ENCODE peak calls at places on chromosomes 7 and 10, in six cellular contexts. I is K562, M is breast epithelium, F is HepG2, Z is spleen, R is HCT116. W is an unnamed sample. For H3K4me1, the result is how much of the 10 kb centered on the place peaks cover.

GRCh38 chr10:108836362-108836761 is 1086.9 kb downstream of the XPNPEP1 start:
- DNase-seq in I (no peak), M (no peak), F (no peak), Z (no peak), R (no peak), W (no peak)

GRCh38 chr7:110905773-110906566 is 185.0 kb upstream of the LRRN3 start:
- DNase-seq in I (no peak), M (no peak), F (no peak), Z (no peak), R (no peak), W (no peak)

GRCh38 chr10:120387326-120387725 is 69.7 kb upstream of the PLPP4 start:
- DNase-seq in I (no peak), M (no peak), F (no peak), Z (no peak), R (no peak), W (no peak)

GRCh38 chr10:123642293-123642692 is 23.9 kb upstream of the GPR26 start:
- DNase-seq in I (no peak), M (no peak), F (no peak), Z (no peak), R (no peak), W (peak)

GRCh38 chr7:80821781-80822180 is 97.1 kb downstream of the SEMA3C start:
- DNase-seq in I (no peak), M (no peak), F (peak), Z (no peak), R (no peak), W (no peak)

GRCh38 chr10:115950320-115950719 is 322.7 kb downstream of the GFRA1 start:
- DNase-seq in I (no peak), M (no peak), F (no peak), Z (no peak), R (no peak), W (no peak)

GRCh38 chr10:110568055-110568735 is 700 bp downstream of the SMC3 start:
- DNase-seq in I (peak), M (no peak), F (peak), Z (peak), R (no peak), W (peak)

GRCh38 chr10:103374263-103374662 is 6.5 kb downstream of the TAF5 start:
- DNase-seq in I (no peak), M (no peak), F (no peak), Z (no peak), R (no peak), W (no peak)

GRCh38 chr7:112124367-112124766 is 81.8 kb downstream of the DOCK4 start:
- DNase-seq in I (no peak), M (no peak), F (no peak), Z (no peak), R (no peak), W (no peak)

GRCh38 chr7:133040178-133040577 is 41.7 kb downstream of the CHCHD3 start:
- DNase-seq in I (no peak), M (no peak), F (no peak), Z (no peak), R (no peak), W (no peak)

GRCh38 chr10:5526691-5527331 is 2.0 kb downstream of the CALML3 start:
- DNase-seq in I (no peak), M (no peak), F (no peak), Z (peak), R (no peak), W (peak)

DNA sequence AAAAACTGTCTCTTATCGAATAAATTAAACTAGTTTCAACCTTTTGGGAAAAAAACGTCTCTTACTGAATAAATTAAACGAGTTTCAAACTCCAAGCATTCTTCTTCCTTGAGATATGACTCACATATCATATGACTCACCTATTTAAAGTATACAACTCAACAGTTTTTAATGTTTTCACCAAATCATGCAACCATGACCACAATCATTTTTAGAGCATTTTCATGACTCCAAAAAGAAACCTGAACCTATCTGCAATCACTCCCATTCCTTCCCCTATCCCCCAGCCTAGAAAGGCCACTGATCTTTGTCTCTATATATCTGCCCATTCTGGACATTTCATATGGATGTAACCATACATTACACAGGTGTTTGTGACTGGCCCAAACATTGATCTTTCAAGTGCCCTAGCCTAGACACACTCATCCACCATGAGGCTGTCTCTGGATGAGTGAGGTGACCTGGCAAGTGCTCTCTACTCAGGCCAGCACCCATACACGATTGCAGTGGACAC is 115.3 kb downstream of the PIP4K2A start:
- DNase-seq in I (peak), M (no peak), F (no peak), Z (no peak), R (no peak), W (no peak)
- TF ChIP-seq POLR2AphosphoS5 in I (no peak), M (no peak), F (no peak), Z (no peak), R (no peak), W (no peak)

GRCh38 chr10:69361303-69361614 is 55.5 kb downstream of the TACR2 start:
- DNase-seq in I (no peak), M (no peak), F (no peak), Z (no peak), R (no peak), W (no peak)

GRCh38 chr10:69362471-69362954 is 54.2 kb downstream of the TACR2 start:
- DNase-seq in I (no peak), M (peak), F (no peak), Z (no peak), R (no peak), W (no peak)

GRCh38 chr10:69358148-69358795 is 58.4 kb downstream of the TACR2 start:
- DNase-seq in I (no peak), M (no peak), F (no peak), Z (no peak), R (no peak), W (no peak)

GRCh38 chr10:69360485-69361302 is 56.0 kb downstream of the TACR2 start:
- DNase-seq in I (no peak), M (peak), F (no peak), Z (no peak), R (no peak), W (no peak)

GRCh38 chr10:69359089-69360025 is 57.4 kb downstream of the TACR2 start:
- DNase-seq in I (no peak), M (no peak), F (no peak), Z (no peak), R (no peak), W (no peak)
- H3K4me1 ChIP-seq in I (under half), M (under half), F (under half), Z (under half), R (under half), W (half or more)

GRCh38 chr10:127612-128432 is 7.4 kb upstream of the ZMYND11 start:
- DNase-seq in I (no peak), M (no peak), F (no peak), Z (no peak), R (no peak), W (peak)
- H3K4me3 ChIP-seq in I (no peak), M (no peak), F (no peak), Z (no peak), R (no peak), W (no peak)

GRCh38 chr7:75866129-75866496 is 12.7 kb upstream of the RHBDD2 start:
- DNase-seq in I (no peak), M (no peak), F (no peak), Z (no peak), R (no peak), W (no peak)

GRCh38 chr7:75866497-75867389 is 12.1 kb upstream of the RHBDD2 start:
- DNase-seq in I (peak), M (peak), F (peak), Z (peak), R (peak), W (peak)

GRCh38 chr7:75868153-75868552 is 10.7 kb upstream of the RHBDD2 start:
- DNase-seq in I (no peak), M (no peak), F (no peak), Z (no peak), R (no peak), W (no peak)

GRCh38 chr7:75869776-75870379 is 9.0 kb upstream of the RHBDD2 start:
- DNase-seq in I (no peak), M (no peak), F (no peak), Z (no peak), R (no peak), W (no peak)

DNA sequence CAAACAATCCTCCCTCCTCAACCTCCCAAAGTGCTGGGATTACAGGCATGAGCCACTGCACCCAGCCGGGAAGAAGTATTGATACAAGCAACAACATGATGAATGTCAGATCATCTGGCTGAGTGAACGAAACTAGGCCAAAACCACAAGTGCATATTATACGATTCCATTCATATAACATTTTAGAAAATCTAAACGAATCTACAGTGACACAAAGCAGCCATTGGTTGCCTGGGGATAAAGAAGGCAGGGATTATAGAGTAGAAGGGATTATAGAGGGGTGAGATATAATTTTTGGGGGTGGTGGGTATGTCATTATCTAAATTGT is 11.5 kb upstream of the RHBDD2 start:
- DNase-seq in I (no peak), M (no peak), F (no peak), Z (no peak), R (no peak), W (no peak)
- TF ChIP-seq POLR2AphosphoS5 in I (no peak), M (no peak), F (no peak), Z (no peak), R (no peak), W (no peak)

GRCh38 chr10:95440756-95441546 is 120.2 kb downstream of the SORBS1 start:
- DNase-seq in I (no peak), M (no peak), F (peak), Z (no peak), R (no peak), W (no peak)

GRCh38 chr10:95442341-95442740 is 118.8 kb downstream of the SORBS1 start:
- DNase-seq in I (no peak), M (no peak), F (no peak), Z (no peak), R (no peak), W (no peak)

GRCh38 chr10:95441547-95441923 is 119.6 kb downstream of the SORBS1 start:
- DNase-seq in I (no peak), M (no peak), F (no peak), Z (no peak), R (no peak), W (no peak)

GRCh38 chr10:95438781-95439180 is 122.4 kb downstream of the SORBS1 start:
- DNase-seq in I (no peak), M (no peak), F (no peak), Z (no peak), R (no peak), W (no peak)

DNA sequence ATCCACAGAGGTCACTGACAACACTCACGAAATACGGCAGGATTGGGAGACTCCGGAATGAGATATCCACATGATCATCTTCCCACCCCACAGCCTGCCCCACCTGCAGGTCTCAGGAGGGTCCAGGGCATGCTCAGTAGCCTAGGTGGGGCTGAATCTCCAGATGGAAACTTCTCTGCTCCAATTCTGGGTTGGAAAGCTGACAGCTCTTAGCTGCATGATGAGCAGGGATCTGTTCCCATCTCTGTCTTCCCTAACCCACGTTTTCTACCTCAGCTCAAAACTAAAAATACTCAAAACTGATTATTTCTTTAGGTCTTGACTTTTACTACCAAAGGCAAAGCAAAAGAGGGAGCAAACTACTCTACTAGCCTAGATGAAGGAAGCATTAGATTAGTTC is 120.8 kb downstream of the SORBS1 start:
- DNase-seq in I (no peak), M (no peak), F (no peak), Z (no peak), R (no peak), W (no peak)
- H3K4me1 ChIP-seq in I (under half), M (under half), F (under half), Z (under half), R (under half), W (under half)

GRCh38 chr7:100170111-100170897 is 1.9 kb upstream of the GAL3ST4 start:
- DNase-seq in I (peak), M (no peak), F (no peak), Z (peak), R (no peak), W (no peak)

GRCh38 chr7:100169147-100169850 is 882 bp upstream of the GAL3ST4 start:
- DNase-seq in I (peak), M (no peak), F (no peak), Z (peak), R (no peak), W (no peak)

GRCh38 chr7:100166966-100167911 is 1.2 kb downstream of the GAL3ST4 start:
- DNase-seq in I (peak), M (no peak), F (no peak), Z (peak), R (no peak), W (no peak)

GRCh38 chr7:100166317-100166940 is 2.0 kb downstream of the GAL3ST4 start:
- DNase-seq in I (no peak), M (no peak), F (no peak), Z (no peak), R (no peak), W (no peak)

GRCh38 chr7:100167912-100168323 is 499 bp downstream of the GAL3ST4 start:
- DNase-seq in I (peak), M (no peak), F (no peak), Z (peak), R (no peak), W (no peak)
- H3K4me3 ChIP-seq in I (peak), M (peak), F (peak), Z (peak), R (no peak), W (peak)

GRCh38 chr10:34994565-34995142 is 95.5 kb downstream of the CUL2 start:
- DNase-seq in I (peak), M (peak), F (peak), Z (no peak), R (peak), W (no peak)
- TF ChIP-seq POLR2AphosphoS5 in I (no peak), M (no peak), F (no peak), Z (no peak), R (peak), W (no peak)

GRCh38 chr7:131530137-131530536 is 26.3 kb downstream of the PODXL start:
- DNase-seq in I (no peak), M (no peak), F (no peak), Z (peak), R (no peak), W (no peak)

GRCh38 chr7:131536361-131536849 is 20.0 kb downstream of the PODXL start:
- DNase-seq in I (no peak), M (no peak), F (no peak), Z (peak), R (no peak), W (no peak)

GRCh38 chr7:131533566-131534561 is 22.6 kb downstream of the PODXL start:
- DNase-seq in I (no peak), M (no peak), F (no peak), Z (peak), R (no peak), W (no peak)

GRCh38 chr7:131532570-131533091 is 23.8 kb downstream of the PODXL start:
- DNase-seq in I (no peak), M (no peak), F (no peak), Z (peak), R (no peak), W (no peak)

GRCh38 chr7:131533151-131533559 is 23.3 kb downstream of the PODXL start:
- DNase-seq in I (no peak), M (no peak), F (no peak), Z (peak), R (no peak), W (no peak)
- H3K4me1 ChIP-seq in I (under half), M (under half), F (under half), Z (under half), R (under half), W (under half)

GRCh38 chr10:44980309-44981171 is 1.9 kb upstream of the DEPP1 start:
- DNase-seq in I (no peak), M (no peak), F (peak), Z (peak), R (no peak), W (no peak)

GRCh38 chr10:44981172-44982113 is 2.8 kb upstream of the DEPP1 start:
- DNase-seq in I (no peak), M (no peak), F (peak), Z (no peak), R (peak), W (peak)

GRCh38 chr10:44978570-44979280 is at the start of gene DEPP1:
- DNase-seq in I (peak), M (peak), F (peak), Z (peak), R (peak), W (peak)

GRCh38 chr10:44978213-44978569 is 418 bp downstream of the DEPP1 start:
- DNase-seq in I (no peak), M (no peak), F (no peak), Z (peak), R (no peak), W (no peak)

DNA sequence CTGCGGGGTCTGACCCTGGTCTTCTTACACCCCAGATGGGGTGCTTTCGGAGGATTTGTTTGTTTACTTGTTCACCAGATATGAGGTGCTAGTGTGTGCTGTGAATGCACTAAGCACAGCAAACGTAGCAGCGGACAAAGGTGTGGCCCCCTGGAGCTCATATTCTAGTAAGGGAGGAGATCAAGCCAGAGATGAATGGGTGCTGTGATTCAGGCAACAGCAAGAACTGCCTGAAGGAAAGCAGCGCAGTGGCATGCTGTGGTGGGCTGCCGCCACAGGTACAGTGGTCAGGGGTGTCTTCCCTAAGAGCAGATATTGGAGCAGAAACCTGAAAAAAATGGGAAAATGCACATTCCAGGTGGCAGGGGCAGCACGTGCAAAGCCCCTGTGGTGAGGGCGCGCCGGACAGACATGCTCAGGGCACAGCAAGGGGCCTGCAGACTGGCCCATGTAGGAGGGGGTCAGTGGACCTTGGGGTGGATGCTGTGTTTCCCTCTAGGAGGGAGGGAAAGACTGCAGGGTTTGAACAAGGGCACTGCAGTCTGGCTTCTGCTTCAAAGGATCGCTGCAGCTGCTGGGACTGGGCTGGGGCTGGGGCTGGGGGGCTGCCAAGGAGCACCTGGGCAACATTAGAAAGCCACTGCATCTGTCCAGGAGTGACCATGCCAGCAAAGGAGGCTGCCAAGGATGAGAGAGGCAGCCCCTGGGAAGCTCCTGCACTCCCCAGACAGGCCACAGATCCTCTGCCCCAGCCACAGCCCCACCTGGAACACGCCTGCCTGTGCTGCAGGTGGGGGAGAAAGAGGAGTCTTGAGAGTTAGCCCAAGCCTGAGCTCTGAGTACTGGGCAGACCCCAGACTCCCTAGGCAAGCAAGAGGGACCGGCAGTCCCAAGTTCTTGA is 922 bp upstream of the DEPP1 start:
- DNase-seq in I (no peak), M (no peak), F (no peak), Z (peak), R (no peak), W (peak)
- H3K4me3 ChIP-seq in I (no peak), M (peak), F (no peak), Z (no peak), R (no peak), W (peak)

W was measured in upper lobe of left lung.